ENCODE peak calls at places on chromosomes 1 and 21, in four cellular contexts. E, O, W and P are unnamed samples.

GRCh38 chr1:2546515-2547209 is 9.5 kb upstream of the TNFRSF14 start:
- DNase-seq in W (peak; percentile 94), O (peak; percentile 70), E (peak; percentile 61), P (peak; percentile 77)

GRCh38 chr1:95076034-95076433 is 3.3 kb upstream of the ALG14 start:
- DNase-seq in E (no peak), O (no peak), W (no peak), P (no peak)

GRCh38 chr1:154730251-154730650 is 122.3 kb upstream of the ADAR start:
- DNase-seq in W (no peak), O (no peak), E (peak; percentile 38), P (no peak)

GRCh38 chr1:5911871-5912271 is 80.4 kb downstream of the NPHP4 start:
- DNase-seq in W (peak; percentile 20), O (no peak), E (no peak), P (no peak)

GRCh38 chr1:119275145-119275929 is 93.2 kb upstream of the HAO2 start:
- DNase-seq in E (peak; percentile 67), O (peak; percentile 52), W (peak; percentile 54), P (peak; percentile 82)

GRCh38 chr1:57124768-57125446 is 159.1 kb upstream of the C8B start:
- DNase-seq in E (peak; percentile 55), O (no peak), W (no peak), P (no peak)

GRCh38 chr1:230548357-230548756 is 93.9 kb upstream of the COG2 start:
- DNase-seq in W (no peak), E (no peak), O (no peak), P (peak; percentile 39)

GRCh38 chr1:41423511-41424191 is 60.8 kb downstream of the EDN2 start:
- DNase-seq in W (peak; percentile 73), O (no peak), E (no peak), P (peak; percentile 55)

GRCh38 chr1:155261401-155261887 is 716 bp downstream of the SCAMP3 start:
- DNase-seq in O (no peak), E (peak; percentile 15), W (no peak), P (no peak)

GRCh38 chr1:84374991-84375838 is 23.1 kb upstream of the DNASE2B start:
- DNase-seq in E (no peak), W (no peak), O (no peak), P (no peak)

GRCh38 chr1:183416850-183417690 is 1.1 kb downstream of the NMNAT2 start:
- DNase-seq in O (peak; percentile 69), E (peak; percentile 43), W (peak; percentile 84), P (peak; percentile 70)

GRCh38 chr1:228060458-228061190 is 21.9 kb upstream of the ARF1 start:
- DNase-seq in W (peak; percentile 88), O (no peak), E (no peak), P (no peak)

GRCh38 chr1:201483373-201483949 is 14.5 kb upstream of the PHLDA3 start:
- DNase-seq in E (no peak), O (no peak), W (no peak), P (no peak)

GRCh38 chr1:201648911-201649775 is 110.2 kb downstream of the NAV1 start:
- DNase-seq in O (peak; percentile 29), W (peak; percentile 82), E (peak; percentile 40), P (no peak)

GRCh38 chr1:9321480-9321849 is 28.8 kb downstream of the SPSB1 start:
- DNase-seq in W (no peak), O (no peak), E (peak; percentile 91), P (peak; percentile 77)

GRCh38 chr1:56378376-56379070 is 200.8 kb downstream of the PLPP3 start:
- DNase-seq in E (no peak), O (no peak), W (no peak), P (no peak)

GRCh38 chr1:205711105-205712048 is 31.1 kb upstream of the SLC45A3 start:
- DNase-seq in W (peak; percentile 45), O (peak; percentile 77), E (peak; percentile 86), P (peak; percentile 94)

GRCh38 chr1:84298336-84298687 is 3.2 kb upstream of the SAMD13 start:
- DNase-seq in O (no peak), W (peak; percentile 47), E (peak; percentile 16), P (peak; percentile 43)

GRCh38 chr1:19273106-19273843 is 15.3 kb downstream of the AKR7A3 start:
- DNase-seq in W (no peak), E (no peak), O (no peak), P (no peak)

GRCh38 chr1:29975036-29975694 is 738.8 kb downstream of the PTPRU start:
- DNase-seq in O (peak; percentile 72), W (peak; percentile 73), E (peak; percentile 49), P (no peak)

GRCh38 chr1:6002714-6003501 is 10.7 kb upstream of the NPHP4 start:
- DNase-seq in W (no peak), E (no peak), O (no peak), P (no peak)

GRCh38 chr1:184028854-184029623 is 8.5 kb downstream of the COLGALT2 start:
- DNase-seq in W (no peak), E (no peak), O (no peak), P (no peak)

GRCh38 chr1:178530037-178530402 is 17.1 kb downstream of the TEX35 start:
- DNase-seq in O (no peak), E (peak; percentile 86), W (no peak), P (peak; percentile 64)

GRCh38 chr1:93446837-93447451 is 974 bp upstream of the FNBP1L start:
- DNase-seq in O (no peak), E (no peak), W (no peak), P (peak; percentile 56)

GRCh38 chr1:19737413-19737812 is 62.3 kb downstream of the TMCO4 start:
- DNase-seq in E (no peak), W (no peak), O (no peak), P (peak; percentile 62)

GRCh38 chr1:172674831-172675613 is 16.1 kb downstream of the FASLG start:
- DNase-seq in W (no peak), E (no peak), O (no peak), P (no peak)

GRCh38 chr1:6984996-6985395 is 199.7 kb downstream of the CAMTA1 start:
- DNase-seq in E (no peak), O (no peak), W (no peak), P (no peak)

GRCh38 chr21:39109596-39110210 is 73.5 kb downstream of the PSMG1 start:
- DNase-seq in O (no peak), E (no peak), W (no peak), P (no peak)

GRCh38 chr1:14944471-14944981 is 209.0 kb upstream of the TMEM51 start:
- DNase-seq in W (no peak), O (no peak), E (no peak), P (no peak)

GRCh38 chr21:43188712-43189151 is 19.9 kb downstream of the CRYAA start:
- DNase-seq in O (no peak), W (no peak), E (no peak), P (no peak)

GRCh38 chr1:64811131-64811530 is 66.3 kb downstream of the RAVER2 start:
- DNase-seq in O (no peak), E (no peak), W (no peak), P (no peak)

GRCh38 chr1:214838351-214838750 is 235.4 kb downstream of the CENPF start:
- DNase-seq in O (no peak), W (no peak), E (peak; percentile 90), P (peak; percentile 14)

GRCh38 chr1:52676249-52676903 is 21.8 kb downstream of the COA7 start:
- DNase-seq in W (no peak), E (no peak), O (no peak), P (no peak)
- H3K14ac ChIP-seq in W (no peak overlapping the region), E (no peak overlapping the region), O (no peak overlapping the region), P (peak overlapping the region; percentile 12)

DNA sequence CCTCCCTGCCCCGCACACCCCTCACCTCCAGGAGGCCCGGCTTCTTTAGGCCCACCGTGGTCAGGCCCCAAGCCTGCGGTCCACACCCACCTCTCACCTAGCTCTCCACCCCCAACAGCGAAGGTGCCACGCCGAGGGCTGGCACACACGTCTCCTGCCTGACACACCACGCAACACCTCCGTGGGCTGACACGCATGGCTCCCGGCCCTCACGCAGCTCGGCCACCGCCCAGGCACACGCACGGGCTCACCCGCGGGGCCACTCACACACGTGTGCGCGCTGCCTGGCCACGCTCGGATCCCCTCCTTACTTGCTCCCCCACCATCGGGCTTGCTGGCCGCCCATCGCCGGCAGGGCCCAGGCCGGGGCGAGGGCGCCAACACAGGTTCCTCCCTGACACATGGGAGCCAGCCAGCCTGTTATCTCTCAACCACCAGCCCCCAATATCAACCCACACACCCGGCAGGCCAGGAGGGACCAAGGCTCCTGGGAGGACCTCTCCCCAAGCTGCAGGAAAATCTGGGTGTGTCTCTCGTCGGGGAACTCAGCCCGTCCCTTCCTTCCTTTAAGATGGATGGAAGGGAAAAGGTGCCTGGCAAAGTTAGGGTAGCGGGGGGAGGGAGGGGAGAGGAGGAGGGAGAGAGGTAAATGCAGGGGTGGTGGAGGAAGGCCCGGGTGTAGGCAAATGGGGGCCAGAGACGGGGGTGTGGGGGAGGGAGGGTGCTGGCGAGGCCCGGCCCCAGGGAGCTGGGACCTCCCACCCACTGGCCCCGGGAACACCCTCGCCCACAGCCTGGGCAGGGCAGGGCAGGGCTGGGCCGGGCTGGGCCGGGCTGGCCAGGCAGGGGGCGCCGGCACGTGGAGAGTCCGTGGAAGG is 546 bp downstream of the ELOVL1 start:
- DNase-seq in O (no peak), E (no peak), W (no peak), P (peak; percentile 7)
- H3K14ac ChIP-seq in O (peak overlapping the region; percentile 90), E (peak overlapping the region; percentile 99), W (peak overlapping the region; percentile 53), P (peak overlapping the region; percentile 95)

GRCh38 chr1:28507247-28507645 is 1.4 kb downstream of the RCC1 start:
- DNase-seq in O (no peak), E (no peak), W (no peak), P (no peak)
- H3K14ac ChIP-seq in O (no peak overlapping the region), E (peak overlapping the region; percentile 98), W (peak overlapping the region; percentile 83), P (peak overlapping the region; percentile 85)

GRCh38 chr1:77682442-77683141 is at the start of gene ZZZ3:
- DNase-seq in E (peak; percentile 95), W (peak; percentile 95), O (peak; percentile 96), P (peak; percentile 91)
- H3K14ac ChIP-seq in E (peak within 1 kb of the TSS; percentile 100), W (peak within 1 kb of the TSS; percentile 99), O (peak within 1 kb of the TSS; percentile 95), P (peak within 1 kb of the TSS; percentile 99)

DNA sequence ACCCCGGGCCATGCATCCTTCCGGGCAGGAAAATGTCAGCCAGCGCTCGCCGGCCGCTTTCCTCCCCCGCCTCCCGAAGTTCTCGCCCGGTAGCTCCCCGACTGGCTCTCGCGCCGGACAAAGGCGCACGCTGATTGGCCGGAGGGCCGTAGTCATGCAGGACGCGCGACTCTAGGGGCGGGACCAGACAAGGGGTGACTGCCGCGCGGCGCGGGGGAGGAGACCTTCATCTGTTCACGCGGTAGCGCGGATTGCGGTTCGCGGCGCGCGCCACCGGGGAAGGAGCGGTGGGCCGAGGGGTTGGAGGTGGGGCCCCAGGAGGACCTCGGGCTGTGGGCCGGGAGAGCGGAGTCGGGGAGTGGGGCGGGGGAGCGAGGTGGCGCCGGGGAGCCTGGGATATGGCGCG is at the start of gene FLVCR1:
- DNase-seq in E (peak; percentile 94), W (peak; percentile 97), O (peak; percentile 95), P (peak; percentile 95)
- H3K14ac ChIP-seq in E (peak within 1 kb of the TSS; percentile 76), W (peak within 1 kb of the TSS; percentile 85), O (peak within 1 kb of the TSS; percentile 98), P (peak within 1 kb of the TSS; percentile 59)